ENCODE peak calls at places on chromosomes 13 and 19, in eight cellular contexts. Q, S, H, I, P, N, Z and D are unnamed samples.

GRCh38 chr19:17243854-17244617 is 1.7 kb downstream of the NR2F6 start:
- DNase-seq in Q (no peak), S (peak; percentile 54), H (no peak), I (peak; percentile 27), P (peak; percentile 79), N (no peak), Z (no peak), D (no peak)

GRCh38 chr19:33879818-33880575 is 83.3 kb downstream of the KCTD15 start:
- DNase-seq in Q (no peak), S (no peak), H (no peak), I (no peak), P (no peak), N (no peak), Z (no peak), D (no peak)

GRCh38 chr19:50384685-50385535 is 763 bp downstream of the POLD1 start:
- DNase-seq in Q (no peak), S (peak; percentile 27), H (no peak), I (peak; percentile 34), P (peak; percentile 37), N (no peak), Z (no peak), D (no peak)

GRCh38 chr13:67119481-67119883 is 110.7 kb downstream of the PCDH9 start:
- DNase-seq in Q (no peak), S (peak; percentile 79), H (no peak), I (peak; percentile 43), P (no peak), N (no peak), Z (peak; percentile 54), D (no peak)

GRCh38 chr19:40616941-40617340 is 15.8 kb downstream of the LTBP4 start:
- DNase-seq in Q (no peak), S (no peak), H (no peak), I (no peak), P (no peak), N (no peak), Z (no peak), D (no peak)

GRCh38 chr19:4295972-4296771 is 6.0 kb downstream of the TMIGD2 start:
- DNase-seq in Q (no peak), S (peak; percentile 45), H (peak; percentile 89), I (no peak), P (no peak), N (no peak), Z (no peak), D (peak; percentile 65)

GRCh38 chr13:96417956-96418355 is 328.0 kb downstream of the HS6ST3 start:
- DNase-seq in Q (no peak), S (no peak), H (no peak), I (no peak), P (no peak), N (no peak), Z (no peak), D (no peak)

GRCh38 chr19:2426661-2427322 is 594 bp downstream of the TIMM13 start:
- DNase-seq in Q (peak; percentile 29), S (peak; percentile 42), H (peak; percentile 73), I (peak; percentile 13), P (peak; percentile 72), N (no peak), Z (no peak), D (peak; percentile 78)

GRCh38 chr19:872266-872951 is 12.9 kb downstream of the CFD start:
- DNase-seq in Q (peak; percentile 57), S (peak; percentile 89), H (peak; percentile 95), I (no peak), P (peak; percentile 88), N (peak; percentile 89), Z (no peak), D (peak; percentile 79)

GRCh38 chr19:42074513-42075363 is 1.2 kb upstream of the ZNF574 start:
- DNase-seq in Q (no peak), S (peak; percentile 22), H (no peak), I (no peak), P (no peak), N (no peak), Z (no peak), D (no peak)

GRCh38 chr19:51607920-51608562 is 22.2 kb downstream of the SIGLEC5 start:
- DNase-seq in Q (peak; percentile 23), S (peak; percentile 87), H (peak; percentile 77), I (peak; percentile 43), P (peak; percentile 86), N (peak; percentile 32), Z (peak; percentile 21), D (peak; percentile 90)

GRCh38 chr13:92657565-92657964 is 569.0 kb upstream of the GPC6 start:
- DNase-seq in Q (no peak), S (peak; percentile 67), H (no peak), I (no peak), P (no peak), N (no peak), Z (no peak), D (no peak)

GRCh38 chr13:40653558-40654318 is 12.7 kb downstream of the FOXO1 start:
- DNase-seq in Q (no peak), S (peak; percentile 71), H (peak; percentile 75), I (no peak), P (peak; percentile 79), N (no peak), Z (no peak), D (no peak)

GRCh38 chr19:51407631-51408131 is 9.8 kb downstream of the SIGLEC10 start:
- DNase-seq in Q (no peak), S (peak; percentile 44), H (peak; percentile 76), I (no peak), P (peak; percentile 79), N (peak; percentile 14), Z (no peak), D (peak; percentile 51)

GRCh38 chr19:18202759-18203407 is 959 bp downstream of the RAB3A start:
- DNase-seq in Q (no peak), S (peak; percentile 29), H (peak; percentile 78), I (no peak), P (no peak), N (no peak), Z (no peak), D (peak; percentile 47)

GRCh38 chr13:61417171-61417570 is 1.5 kb upstream of the PCDH20 start:
- DNase-seq in Q (no peak), S (no peak), H (no peak), I (no peak), P (no peak), N (no peak), Z (no peak), D (no peak)

GRCh38 chr13:98540476-98540875 is 36.4 kb downstream of the STK24 start:
- DNase-seq in Q (no peak), S (no peak), H (no peak), I (no peak), P (no peak), N (no peak), Z (no peak), D (no peak)

GRCh38 chr13:74573654-74574053 is 439.4 kb upstream of the KLF12 start:
- DNase-seq in Q (no peak), S (peak; percentile 6), H (peak; percentile 19), I (no peak), P (peak; percentile 71), N (no peak), Z (no peak), D (peak; percentile 26)

GRCh38 chr13:24675806-24676570 is 4.2 kb upstream of the ATP12A start:
- DNase-seq in Q (no peak), S (no peak), H (no peak), I (no peak), P (no peak), N (no peak), Z (no peak), D (no peak)

GRCh38 chr19:7483720-7484201 is 5.1 kb downstream of the PEX11G start:
- DNase-seq in Q (no peak), S (peak; percentile 50), H (no peak), I (no peak), P (no peak), N (no peak), Z (no peak), D (no peak)

GRCh38 chr19:17306285-17306714 is 628 bp downstream of the MRPL34 start:
- DNase-seq in Q (no peak), S (no peak), H (no peak), I (no peak), P (no peak), N (no peak), Z (no peak), D (no peak)

GRCh38 chr13:24680258-24680920 is at the start of gene ATP12A:
- DNase-seq in Q (peak; percentile 17), S (no peak), H (no peak), I (no peak), P (peak; percentile 85), N (peak; percentile 22), Z (no peak), D (peak; percentile 84)

GRCh38 chr13:113252516-113252915 is 43.1 kb downstream of the CUL4A start:
- DNase-seq in Q (no peak), S (no peak), H (no peak), I (no peak), P (no peak), N (no peak), Z (no peak), D (no peak)

GRCh38 chr13:40566811-40567210 is 99.6 kb downstream of the FOXO1 start:
- DNase-seq in Q (no peak), S (no peak), H (no peak), I (no peak), P (no peak), N (no peak), Z (no peak), D (no peak)

GRCh38 chr19:51726049-51726448 is 2.3 kb upstream of the HAS1 start:
- DNase-seq in Q (no peak), S (peak; percentile 94), H (no peak), I (peak; percentile 28), P (peak; percentile 25), N (no peak), Z (no peak), D (peak; percentile 65)

GRCh38 chr13:75454497-75454896 is 27.5 kb downstream of the TBC1D4 start:
- DNase-seq in Q (no peak), S (no peak), H (no peak), I (no peak), P (no peak), N (no peak), Z (no peak), D (no peak)

GRCh38 chr19:50003810-50004419 is 21.3 kb downstream of the VRK3 start:
- DNase-seq in Q (peak; percentile 13), S (peak; percentile 96), H (no peak), I (peak; percentile 94), P (no peak), N (no peak), Z (peak; percentile 56), D (no peak)